ENCODE peak calls at places on chromosomes 7 and 10, in seven cellular contexts. B is cardiac fibroblast, E is GM12878, N is GM12865, P is astrocyte of the spinal cord, Z is esophagus muscularis mucosa, X is mesothelial cell of epicardium. Y is an unnamed sample.

GRCh38 chr7:104328308-104328969 is at the start of gene LHFPL3:
- DNase-seq in B (no peak), E (no peak), P (no peak), X (peak), Z (no peak), N (no peak), Y (no peak)

GRCh38 chr10:115355162-115355760 is 262.1 kb downstream of the ATRNL1 start:
- DNase-seq in B (peak), N (peak), Z (no peak), P (peak), E (peak), X (no peak), Y (no peak)

GRCh38 chr10:70664702-70665195 is 7.6 kb upstream of the ADAMTS14 start:
- DNase-seq in Z (no peak), E (no peak), P (peak), B (peak), N (no peak), X (no peak), Y (no peak)

GRCh38 chr10:120048358-120048757 is 155.8 kb downstream of the SEC23IP start:
- DNase-seq in E (no peak), B (no peak), P (no peak), Z (no peak), X (no peak), N (no peak), Y (no peak)

GRCh38 chr7:96720843-96721242 is 11.2 kb upstream of the SEM1 start:
- DNase-seq in P (no peak), E (no peak), X (no peak), B (peak), N (no peak), Z (no peak), Y (no peak)

GRCh38 chr7:70779321-70779720 is 352.6 kb upstream of the GALNT17 start:
- DNase-seq in N (peak), Z (no peak), B (no peak), P (no peak), E (no peak), X (no peak), Y (no peak)

GRCh38 chr7:95501261-95501816 is 15.6 kb downstream of the ASB4 start:
- DNase-seq in B (no peak), E (peak), Z (no peak), N (peak), P (peak), X (no peak), Y (no peak)

GRCh38 chr10:95278061-95278988 is 12.5 kb downstream of the PDLIM1 start:
- DNase-seq in N (no peak), E (no peak), Z (peak), X (no peak), P (peak), B (peak), Y (no peak)

GRCh38 chr7:13802651-13803050 is 186.8 kb downstream of the ETV1 start:
- DNase-seq in E (no peak), N (no peak), Z (no peak), X (no peak), B (no peak), P (no peak), Y (no peak)

GRCh38 chr10:113711142-113711541 is 31.4 kb downstream of the CASP7 start:
- DNase-seq in P (no peak), B (no peak), E (no peak), X (no peak), Z (no peak), N (no peak), Y (no peak)

GRCh38 chr7:149771199-149771636 is 2.2 kb downstream of the ZNF467 start:
- DNase-seq in E (no peak), Z (no peak), X (no peak), B (no peak), P (no peak), N (no peak), Y (no peak)

GRCh38 chr10:6148251-6148691 is 54.5 kb upstream of the PFKFB3 start:
- DNase-seq in Z (no peak), N (peak), B (no peak), P (no peak), E (no peak), X (no peak), Y (no peak)

GRCh38 chr7:27839099-27839498 is 99.1 kb downstream of the TAX1BP1 start:
- DNase-seq in X (no peak), P (no peak), Z (no peak), N (no peak), E (no peak), B (no peak), Y (no peak)

GRCh38 chr7:118758582-118758981 is 534.1 kb downstream of the ANKRD7 start:
- DNase-seq in P (no peak), X (no peak), E (no peak), Z (no peak), N (no peak), B (no peak), Y (no peak)

GRCh38 chr10:73233883-73234282 is 13.2 kb downstream of the DNAJC9 start:
- DNase-seq in B (no peak), Z (no peak), N (no peak), E (no peak), X (no peak), P (no peak), Y (no peak)

GRCh38 chr10:73229567-73229966 is 17.5 kb downstream of the DNAJC9 start:
- DNase-seq in E (no peak), N (no peak), B (no peak), P (no peak), Z (no peak), X (no peak), Y (no peak)

GRCh38 chr10:73228247-73228646 is 18.8 kb downstream of the DNAJC9 start:
- DNase-seq in B (peak), Z (no peak), N (no peak), X (no peak), P (no peak), E (no peak), Y (no peak)

GRCh38 chr10:73234695-73235094 is 12.4 kb downstream of the DNAJC9 start:
- DNase-seq in N (no peak), X (no peak), P (no peak), Z (no peak), B (no peak), E (no peak), Y (no peak)

DNA sequence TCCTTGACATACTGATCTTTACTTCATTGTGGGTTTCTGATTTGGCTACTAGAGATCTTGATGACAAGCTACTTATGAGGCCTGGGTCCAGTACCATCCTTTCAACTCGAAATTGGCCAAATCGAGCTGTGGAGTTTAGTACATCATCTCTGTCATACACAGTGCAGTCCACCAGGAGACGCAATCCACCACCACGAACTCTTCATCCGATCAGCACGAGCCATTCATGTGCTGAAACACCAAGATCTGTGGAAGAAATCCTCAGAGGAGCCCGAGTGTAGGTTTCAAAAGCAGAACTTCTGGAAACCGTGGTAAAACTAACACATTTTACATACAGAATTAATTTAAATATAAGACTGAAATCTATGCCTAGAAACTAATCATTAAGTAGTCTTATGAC is 14.2 kb downstream of the DNAJC9 start:
- DNase-seq in N (no peak), X (no peak), Z (no peak), B (no peak), E (no peak), P (no peak), Y (no peak)
- TF ChIP-seq CTCF in N (no peak), X (no peak), Z (no peak), B (peak), E (peak), P (peak), Y (no peak)

GRCh38 chr7:98617960-98618418 is 904 bp downstream of the NPTX2 start:
- DNase-seq in B (no peak), P (no peak), E (no peak), X (no peak), Z (no peak), N (no peak), Y (no peak)

GRCh38 chr7:98619450-98620321 is 2.6 kb downstream of the NPTX2 start:
- DNase-seq in Z (no peak), X (no peak), B (peak), E (no peak), N (no peak), P (peak), Y (no peak)

GRCh38 chr7:98618786-98619185 is 1.7 kb downstream of the NPTX2 start:
- DNase-seq in X (no peak), N (no peak), P (no peak), E (no peak), Z (no peak), B (peak), Y (no peak)

GRCh38 chr7:98616381-98617050 is 569 bp upstream of the NPTX2 start:
- DNase-seq in P (no peak), N (no peak), B (no peak), Z (no peak), X (no peak), E (no peak), Y (no peak)

GRCh38 chr7:98617051-98617959 is at the start of gene NPTX2:
- DNase-seq in X (no peak), Z (no peak), B (peak), P (no peak), E (no peak), N (no peak), Y (peak)
- TF ChIP-seq CTCF in X (no peak), Z (no peak), B (no peak), P (no peak), E (no peak), N (no peak), Y (no peak)

DNA sequence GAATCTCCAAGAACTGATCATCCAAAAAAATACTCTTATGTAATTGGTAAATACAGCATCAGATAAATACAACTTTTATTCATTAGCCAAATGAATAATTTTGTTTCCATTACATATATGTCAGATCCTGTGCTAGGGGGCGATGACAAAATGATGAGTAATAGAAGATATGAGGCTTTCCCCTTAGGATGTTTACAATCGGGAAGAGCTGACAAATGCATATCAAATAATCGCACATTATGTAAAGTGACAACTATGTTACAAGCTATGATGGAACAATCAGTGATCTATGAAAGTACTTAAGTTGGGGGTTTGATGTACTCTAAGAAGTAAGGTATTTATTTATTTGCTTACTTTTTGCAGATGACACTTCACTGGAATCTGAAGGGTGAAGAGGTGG is 465.6 kb upstream of the VSTM2A start:
- DNase-seq in B (no peak), P (no peak), X (no peak), N (no peak), Z (no peak), E (no peak), Y (no peak)
- TF ChIP-seq CTCF in B (no peak), P (no peak), X (no peak), N (no peak), Z (no peak), E (no peak), Y (no peak)

GRCh38 chr10:11880169-11881027 is 57.2 kb downstream of the PROSER2 start:
- DNase-seq in B (no peak), Z (no peak), N (no peak), X (no peak), E (no peak), P (no peak), Y (no peak)
- TF ChIP-seq CTCF in B (no peak), Z (no peak), N (no peak), X (no peak), E (no peak), P (no peak), Y (no peak)

GRCh38 chr10:43686414-43686813 is 37.7 kb upstream of the ZNF32 start:
- DNase-seq in P (no peak), B (no peak), N (no peak), Z (no peak), X (no peak), E (no peak), Y (no peak)
- TF ChIP-seq CTCF in P (peak), B (no peak), N (no peak), Z (no peak), X (no peak), E (no peak), Y (no peak)

DNA sequence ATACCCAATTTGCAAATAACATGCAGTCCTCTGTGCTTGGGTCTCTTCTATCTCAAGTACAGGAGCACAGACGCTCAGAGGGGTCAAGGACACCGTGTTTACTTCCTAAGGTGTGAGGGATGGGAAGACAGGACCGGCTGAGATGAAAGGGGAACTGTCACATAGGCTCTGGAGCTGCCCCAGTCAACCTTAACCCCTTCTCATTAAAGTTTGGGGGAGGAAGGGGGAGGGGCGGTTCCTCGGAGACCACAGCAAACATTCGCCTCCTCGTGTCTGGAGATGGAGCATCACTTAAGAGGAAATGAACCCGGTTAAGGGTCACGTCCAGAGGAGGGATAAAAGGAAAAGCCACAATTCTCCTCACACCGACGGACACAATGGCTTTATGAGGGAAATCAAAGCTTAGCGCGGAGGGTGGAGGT is 1.1 kb downstream of the SH3PXD2A start:
- DNase-seq in B (no peak), Z (no peak), E (no peak), N (no peak), P (peak), X (no peak), Y (no peak)
- TF ChIP-seq CTCF in B (no peak), Z (no peak), E (no peak), N (no peak), P (peak), X (no peak), Y (no peak)